ENCODE peak calls at places on chromosomes 13 and 19, in four cellular contexts. J, K, V and W are unnamed samples.

GRCh38 chr13:50916701-50917184 is 7.2 kb downstream of the RNASEH2B start:
- DNase-seq in J (no peak), K (no peak), V (no peak), W (no peak)

GRCh38 chr19:32256341-32256975 is 89.0 kb upstream of the ZNF507 start:
- DNase-seq in J (no peak), K (no peak), V (no peak), W (no peak)

GRCh38 chr13:78981913-78982312 is 323.0 kb upstream of the OBI1 start:
- DNase-seq in J (no peak), K (no peak), V (no peak), W (no peak)

GRCh38 chr13:36190771-36191170 is 23.6 kb downstream of the SOHLH2 start:
- DNase-seq in J (no peak), K (no peak), V (no peak), W (no peak)

GRCh38 chr13:50713849-50714248 is 129.6 kb downstream of the DLEU7 start:
- DNase-seq in J (no peak), K (no peak), V (no peak), W (no peak)

GRCh38 chr13:101965096-101965495 is 436.8 kb downstream of the FGF14 start:
- DNase-seq in J (no peak), K (no peak), V (no peak), W (no peak)

GRCh38 chr13:27592865-27593264 is 27.5 kb downstream of the LNX2 start:
- DNase-seq in J (no peak), K (no peak), V (no peak), W (no peak)

GRCh38 chr13:111483621-111483987 is 163.2 kb downstream of the TEX29 start:
- DNase-seq in J (no peak), K (no peak), V (no peak), W (no peak)

GRCh38 chr13:108322206-108322824 is 52.8 kb downstream of the TNFSF13B start:
- DNase-seq in J (peak; percentile 4), K (peak; percentile 23), V (peak; percentile 47), W (no peak)

GRCh38 chr19:39405930-39406655 is 554 bp upstream of the ZFP36 start:
- DNase-seq in J (no peak), K (no peak), V (peak; percentile 77), W (peak; percentile 78)

GRCh38 chr13:35646061-35646774 is 169.7 kb upstream of the MAB21L1 start:
- DNase-seq in J (no peak), K (no peak), V (no peak), W (no peak)

GRCh38 chr13:20272104-20272503 is 40.0 kb upstream of the GJB6 start:
- DNase-seq in J (no peak), K (no peak), V (no peak), W (no peak)
- TF ChIP-seq JUN in J (no peak), K (no peak), V (no peak), W (no peak)

DNA sequence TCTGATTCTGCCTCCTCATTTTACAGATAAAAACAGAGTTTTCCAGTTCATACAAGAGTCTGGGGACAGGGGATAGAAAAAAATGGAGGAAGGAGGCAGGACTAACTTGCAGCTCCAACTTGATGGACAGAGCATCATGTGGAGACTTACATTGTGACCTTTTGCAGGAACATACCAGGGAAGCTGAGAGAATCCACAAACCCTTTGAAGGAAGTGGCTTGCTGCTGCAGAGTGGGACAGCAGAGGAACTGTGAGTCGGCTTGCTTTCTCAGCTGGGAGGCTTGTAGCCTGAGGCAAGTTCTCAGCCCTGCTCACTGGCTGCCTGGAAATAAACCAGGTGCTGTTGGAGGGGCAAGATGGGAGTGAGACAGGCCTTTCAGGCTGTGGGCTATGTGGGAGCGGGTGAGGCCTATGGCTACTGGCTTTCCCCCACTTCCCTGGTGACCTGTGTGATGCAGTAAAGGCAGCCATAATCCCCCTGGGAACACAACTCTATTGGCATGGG is 614.4 kb downstream of the KCTD12 start:
- DNase-seq in J (no peak), K (no peak), V (no peak), W (peak; percentile 10)
- TF ChIP-seq CTCF in J (no peak), K (no peak), V (no peak), W (no peak)

GRCh38 chr13:86870388-86870966 is 800.7 kb upstream of the SLITRK5 start:
- DNase-seq in J (no peak), K (peak; percentile 3), V (peak; percentile 6), W (no peak)
- TF ChIP-seq ESRRA in J (no peak), K (no peak), V (no peak), W (no peak)

DNA sequence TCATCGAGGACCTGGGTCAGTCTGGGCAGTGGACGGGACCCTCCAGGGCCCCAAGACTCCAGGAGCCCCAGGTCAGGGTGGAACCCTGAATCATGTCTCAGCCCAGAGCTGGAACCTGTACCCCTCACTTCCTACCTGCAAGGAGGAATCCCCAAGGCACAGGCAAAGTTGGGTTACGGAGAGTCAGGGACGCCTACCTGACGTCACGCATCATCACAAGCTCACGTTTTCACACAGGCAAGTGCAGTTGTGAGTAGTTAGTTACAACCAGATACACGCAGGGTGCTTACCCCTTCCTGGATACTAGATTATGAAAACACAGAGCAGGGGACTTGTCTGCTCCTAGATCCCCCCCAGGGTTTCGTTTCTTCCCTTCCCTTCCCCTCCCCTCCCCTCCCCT is 1.9 kb downstream of the RETN start:
- DNase-seq in J (no peak), K (no peak), V (no peak), W (no peak)
- TF ChIP-seq JUN in J (no peak), K (no peak), V (no peak), W (no peak)

GRCh38 chr19:7533925-7534480 is 1.5 kb upstream of the PNPLA6 start:
- DNase-seq in J (peak; percentile 86), K (peak; percentile 67), V (peak; percentile 93), W (peak; percentile 83)

GRCh38 chr19:7533281-7533819 is 2.2 kb upstream of the PNPLA6 start:
- DNase-seq in J (no peak), K (no peak), V (no peak), W (peak; percentile 66)

GRCh38 chr19:7535993-7536685 is 622 bp downstream of the PNPLA6 start:
- DNase-seq in J (no peak), K (no peak), V (no peak), W (no peak)

GRCh38 chr19:7535035-7535992 is at the start of gene PNPLA6:
- DNase-seq in J (peak; percentile 87), K (peak; percentile 76), V (peak; percentile 97), W (peak; percentile 96)

GRCh38 chr19:7534531-7534980 is 961 bp upstream of the PNPLA6 start:
- DNase-seq in J (peak; percentile 80), K (peak; percentile 70), V (peak; percentile 57), W (peak; percentile 74)
- TF ChIP-seq CTCF in J (peak; percentile 16), K (peak; percentile 52), V (peak; percentile 6), W (no peak)

GRCh38 chr19:33306191-33306590 is 3.9 kb upstream of the CEBPA start:
- DNase-seq in J (no peak), K (no peak), V (no peak), W (no peak)
- TF ChIP-seq ESRRA in J (no peak), K (no peak), V (no peak), W (no peak)

GRCh38 chr13:40798380-40798779 is 9.0 kb downstream of the SLC25A15 start:
- DNase-seq in J (no peak), K (no peak), V (no peak), W (no peak)
- TF ChIP-seq JUN in J (no peak), K (no peak), V (no peak), W (no peak)

GRCh38 chr19:1904385-1905070 is 671 bp upstream of the ADAT3 start:
- DNase-seq in J (no peak), K (no peak), V (peak; percentile 72), W (peak; percentile 76)
- TF ChIP-seq CTCF in J (no peak), K (no peak), V (no peak), W (no peak)